ENCODE peak calls at places on chromosomes 13 and 19, in seven cellular contexts. T is amygdala; W is activated CD4-positive, CD25-positive, alpha-beta regulatory T cell treated with anti-CD3 and anti-CD28 coated beads, Interleukin-2, amount 50 U/mL, for 72 hours; X is mesothelial cell of epicardium; H is astrocyte of the spinal cord; S is PC-3; R is GM03348. V is an unnamed sample.

GRCh38 chr19:19053508-19054314 is 10.1 kb upstream of the SLC25A42 start:
- DNase-seq in T (peak; percentile 58), X (no peak), R (peak; percentile 63), S (peak; percentile 36), W (peak; percentile 61), H (peak; percentile 47), V (peak; percentile 36)

GRCh38 chr19:30752876-30753275 is 380.7 kb downstream of the ZNF536 start:
- DNase-seq in H (no peak), W (no peak), X (no peak), S (no peak), T (no peak), R (no peak), V (no peak)

GRCh38 chr19:7998081-7998480 is 7.4 kb downstream of the ELAVL1 start:
- DNase-seq in S (no peak), X (no peak), W (no peak), R (no peak), H (peak; percentile 11), T (no peak), V (no peak)

GRCh38 chr13:51865838-51866237 is 4.1 kb downstream of the CCDC70 start:
- DNase-seq in X (no peak), S (no peak), W (no peak), T (no peak), H (no peak), R (no peak), V (no peak)

GRCh38 chr19:47511681-47512080 is 3.2 kb downstream of the NAPA start:
- DNase-seq in R (peak; percentile 43), T (peak; percentile 20), S (no peak), W (no peak), H (peak; percentile 18), X (no peak), V (no peak)

GRCh38 chr13:34522818-34523217 is 419.3 kb upstream of the NBEA start:
- DNase-seq in X (no peak), T (no peak), S (peak; percentile 12), R (no peak), H (peak; percentile 22), W (no peak), V (no peak)

GRCh38 chr13:99792079-99792921 is 179.3 kb downstream of the ZIC5 start:
- DNase-seq in X (no peak), R (no peak), W (no peak), S (no peak), H (no peak), T (no peak), V (no peak)

GRCh38 chr19:9014809-9015208 is 4.6 kb upstream of the MUC16 start:
- DNase-seq in T (no peak), R (no peak), S (no peak), H (no peak), X (no peak), W (no peak), V (no peak)

GRCh38 chr19:1754651-1755466 is 1.6 kb downstream of the ONECUT3 start:
- DNase-seq in S (peak; percentile 34), R (no peak), W (no peak), H (no peak), X (no peak), T (no peak), V (no peak)

GRCh38 chr19:5212101-5212500 is 128.5 kb downstream of the PTPRS start:
- DNase-seq in S (no peak), R (no peak), T (no peak), X (no peak), H (no peak), W (no peak), V (no peak)

GRCh38 chr19:48480151-48480475 is 10.9 kb downstream of the CYTH2 start:
- DNase-seq in S (no peak), H (peak; percentile 43), T (peak; percentile 70), R (peak; percentile 44), X (no peak), W (no peak), V (peak; percentile 54)